ENCODE peak calls at places on chromosomes 12 and 14, in six cellular contexts. Q is adipocyte; F is A673; W is stimulated activated CD8-positive, alpha-beta memory T cell treated with anti-CD3 and anti-CD28 coated beads, Interleukin-4, amount 100 ng/mL, for 24 hours; M is NCI-H1436; X is NCI-H2081. V is an unnamed sample.

GRCh38 chr14:105399441-105399775 is 1.1 kb downstream of the TEX22 start:
- DNase-seq in Q (no peak), F (no peak), W (no peak), M (no peak), X (no peak), V (no peak)

GRCh38 chr12:26226629-26227375 is 31.4 kb downstream of the SSPN start:
- DNase-seq in Q (peak; percentile 60), F (no peak), W (no peak), M (no peak), X (no peak), V (peak; percentile 19)

GRCh38 chr12:52634266-52635056 is 16.1 kb upstream of the KRT73 start:
- DNase-seq in Q (no peak), F (no peak), W (no peak), M (no peak), X (peak; percentile 85), V (no peak)

GRCh38 chr12:64457036-64457435 is 5.1 kb downstream of the TBK1 start:
- DNase-seq in Q (no peak), F (peak; percentile 24), W (no peak), M (no peak), X (no peak), V (peak; percentile 60)

GRCh38 chr12:119301367-119301766 is 33.2 kb upstream of the CCDC60 start:
- DNase-seq in Q (no peak), F (peak; percentile 34), W (no peak), M (no peak), X (no peak), V (no peak)

GRCh38 chr14:96940009-96940408 is 142.8 kb downstream of the VRK1 start:
- DNase-seq in Q (no peak), F (peak; percentile 14), W (no peak), M (no peak), X (no peak), V (no peak)

GRCh38 chr14:97281741-97282140 is 484.6 kb downstream of the VRK1 start:
- DNase-seq in Q (no peak), F (no peak), W (no peak), M (no peak), X (no peak), V (no peak)

GRCh38 chr12:91256471-91256870 is 73.9 kb upstream of the DCN start:
- DNase-seq in Q (peak; percentile 56), F (no peak), W (no peak), M (no peak), X (no peak), V (no peak)

GRCh38 chr14:75995372-75996041 is 9.9 kb downstream of the IFT43 start:
- DNase-seq in Q (no peak), F (no peak), W (no peak), M (no peak), X (no peak), V (peak; percentile 48)

GRCh38 chr14:90505531-90505930 is 108.7 kb downstream of the CALM1 start:
- DNase-seq in Q (no peak), F (no peak), W (no peak), M (no peak), X (no peak), V (no peak)

GRCh38 chr14:55938249-55938791 is 179.9 kb upstream of the PELI2 start:
- DNase-seq in Q (peak; percentile 71), F (no peak), W (no peak), M (no peak), X (no peak), V (peak; percentile 10)

GRCh38 chr12:18811268-18811667 is 73.3 kb downstream of the CAPZA3 start:
- DNase-seq in Q (peak; percentile 36), F (no peak), W (no peak), M (no peak), X (no peak), V (peak; percentile 26)

GRCh38 chr12:128259556-128260070 is 7.4 kb upstream of the TMEM132C start:
- DNase-seq in Q (peak; percentile 50), F (peak; percentile 65), W (no peak), M (peak; percentile 61), X (peak; percentile 6), V (peak; percentile 5)

GRCh38 chr12:109581334-109581691 is 7.7 kb downstream of the MVK start:
- DNase-seq in Q (no peak), F (no peak), W (no peak), M (no peak), X (no peak), V (no peak)

GRCh38 chr12:69886101-69886500 is 61.1 kb downstream of the MYRFL start:
- DNase-seq in Q (no peak), F (no peak), W (no peak), M (no peak), X (no peak), V (no peak)

GRCh38 chr14:48771717-48772116 is 814.5 kb downstream of the RPS29 start:
- DNase-seq in Q (no peak), F (no peak), W (no peak), M (no peak), X (no peak), V (no peak)

GRCh38 chr12:48340891-48341290 is 9.8 kb downstream of the ZNF641 start:
- DNase-seq in Q (no peak), F (no peak), W (no peak), M (no peak), X (no peak), V (peak; percentile 5)

GRCh38 chr14:21233457-21234076 is 35.7 kb downstream of the HNRNPC start:
- DNase-seq in Q (no peak), F (peak; percentile 61), W (no peak), M (peak; percentile 13), X (peak; percentile 8), V (peak; percentile 34)

GRCh38 chr12:3073438-3074255 is 3.5 kb upstream of the TSPAN9 start:
- DNase-seq in Q (peak; percentile 93), F (peak; percentile 91), W (peak; percentile 75), M (peak; percentile 64), X (peak; percentile 58), V (peak; percentile 92)

GRCh38 chr12:89863332-89863938 is 154.8 kb upstream of the ATP2B1 start:
- DNase-seq in Q (no peak), F (peak; percentile 10), W (no peak), M (no peak), X (no peak), V (no peak)

GRCh38 chr12:57717846-57718640 is 20.5 kb downstream of the AGAP2 start:
- DNase-seq in Q (no peak), F (no peak), W (no peak), M (no peak), X (no peak), V (no peak)

GRCh38 chr14:96042218-96042930 is 3.2 kb downstream of the C14orf132 start:
- DNase-seq in Q (peak; percentile 72), F (no peak), W (no peak), M (no peak), X (no peak), V (peak; percentile 36)

GRCh38 chr14:34937442-34937841 is 45.4 kb upstream of the SRP54 start:
- DNase-seq in Q (no peak), F (no peak), W (no peak), M (no peak), X (no peak), V (no peak)